ENCODE peak calls at places on chromosomes 5 and 9, in eight cellular contexts. R, K, D, Z, Q, B, A and G are unnamed samples.

GRCh38 chr5:170195876-170196275 is 36.9 kb upstream of the C5orf58 start:
- DNase-seq in B (no peak), Q (no peak), A (no peak), K (no peak), R (no peak), Z (no peak), D (no peak), G (no peak)

GRCh38 chr5:88391116-88391515 is 122.5 kb upstream of the TMEM161B start:
- DNase-seq in Z (no peak), A (no peak), Q (no peak), K (no peak), D (no peak), B (no peak), R (no peak), G (no peak)

GRCh38 chr9:37503736-37504135 is 18.0 kb downstream of the POLR1E start:
- DNase-seq in A (no peak), R (no peak), Z (no peak), K (peak; percentile 78), B (no peak), D (no peak), Q (no peak), G (no peak)

GRCh38 chr5:68745459-68745858 is 348.4 kb upstream of the SLC30A5 start:
- DNase-seq in B (no peak), D (no peak), K (no peak), Z (no peak), R (no peak), A (no peak), Q (no peak), G (no peak)

GRCh38 chr5:757931-758697 is 26.4 kb downstream of the ZDHHC11B start:
- DNase-seq in Z (peak; percentile 74), B (peak; percentile 18), D (no peak), Q (no peak), A (no peak), K (peak; percentile 90), R (no peak), G (no peak)

GRCh38 chr9:136529516-136530471 is 16.1 kb downstream of the NOTCH1 start:
- DNase-seq in Q (no peak), Z (no peak), B (no peak), K (no peak), D (no peak), R (no peak), A (no peak), G (no peak)

GRCh38 chr9:133654736-133655657 is 18.8 kb downstream of the DBH start:
- DNase-seq in R (no peak), Z (no peak), Q (no peak), A (no peak), B (no peak), D (no peak), K (no peak), G (no peak)

GRCh38 chr5:103446813-103447212 is 115.8 kb downstream of the NUDT12 start:
- DNase-seq in Z (no peak), R (no peak), Q (no peak), K (no peak), A (no peak), D (no peak), B (no peak), G (no peak)

GRCh38 chr5:26942481-26942880 is 95.9 kb downstream of the CDH9 start:
- DNase-seq in Z (no peak), A (no peak), K (no peak), R (no peak), D (no peak), B (no peak), Q (peak; percentile 61), G (no peak)

GRCh38 chr5:103031607-103032006 is 88.3 kb downstream of the GIN1 start:
- DNase-seq in Z (no peak), A (no peak), K (no peak), Q (no peak), B (no peak), D (no peak), R (no peak), G (no peak)

GRCh38 chr9:35044071-35044470 is 28.4 kb downstream of the VCP start:
- DNase-seq in A (no peak), Z (no peak), K (no peak), B (no peak), D (no peak), R (no peak), Q (no peak), G (no peak)

GRCh38 chr5:121251954-121252353 is 599.7 kb upstream of the FTMT start:
- DNase-seq in Z (no peak), B (no peak), A (no peak), K (no peak), D (no peak), Q (peak; percentile 74), R (no peak), G (no peak)

GRCh38 chr5:176595386-176595943 is 14.5 kb downstream of the GPRIN1 start:
- DNase-seq in R (no peak), B (no peak), Z (no peak), Q (no peak), D (no peak), A (no peak), K (no peak), G (no peak)

GRCh38 chr9:96331236-96331947 is 29.4 kb upstream of the HSD17B3 start:
- DNase-seq in B (no peak), R (no peak), A (no peak), Q (peak; percentile 11), D (no peak), Z (no peak), K (no peak), G (no peak)

GRCh38 chr9:124272118-124272517 is 14.4 kb downstream of the NEK6 start:
- DNase-seq in Z (no peak), A (no peak), Q (no peak), D (no peak), B (no peak), K (no peak), R (no peak), G (no peak)

GRCh38 chr5:102866315-102866693 is 111.2 kb downstream of the PAM start:
- DNase-seq in Q (no peak), K (no peak), A (no peak), R (no peak), D (no peak), Z (no peak), B (no peak), G (no peak)

GRCh38 chr5:132060501-132061161 is at the start of gene IL3:
- DNase-seq in Z (no peak), Q (no peak), R (peak; percentile 68), K (peak; percentile 41), A (no peak), B (no peak), D (no peak), G (no peak)

GRCh38 chr9:111399772-111400563 is 69.9 kb upstream of the OR2K2 start:
- DNase-seq in B (peak; percentile 10), A (no peak), Q (peak; percentile 56), D (no peak), R (no peak), Z (peak; percentile 34), K (no peak), G (no peak)

GRCh38 chr9:123162359-123163345 is 105.7 kb downstream of the STRBP start:
- DNase-seq in D (no peak), K (no peak), B (no peak), A (no peak), R (no peak), Z (no peak), Q (no peak), G (no peak)

GRCh38 chr5:151082976-151083651 is 2.3 kb upstream of the TNIP1 start:
- DNase-seq in K (no peak), Z (peak; percentile 34), Q (peak; percentile 97), R (peak; percentile 74), A (peak; percentile 98), D (no peak), B (peak; percentile 84), G (no peak)

GRCh38 chr9:69601698-69602097 is 70.5 kb downstream of the APBA1 start:
- DNase-seq in B (no peak), K (no peak), A (no peak), D (no peak), Q (no peak), R (no peak), Z (no peak), G (no peak)

GRCh38 chr5:138697720-138698360 is 55.4 kb upstream of the CTNNA1 start:
- DNase-seq in R (no peak), B (no peak), D (no peak), A (no peak), Z (no peak), K (no peak), Q (no peak), G (no peak)

GRCh38 chr5:134552301-134552700 is 26.8 kb downstream of the JADE2 start:
- DNase-seq in Q (peak; percentile 55), K (peak; percentile 61), A (peak; percentile 45), B (no peak), D (no peak), R (no peak), Z (no peak), G (no peak)